ENCODE peak calls at places on chromosomes 1 and 21, in five cellular contexts. X is hepatocyte, W is sigmoid colon, O is tibial nerve, L is neural progenitor cell. F is an unnamed sample. For H3K4me1, the result is how much of the 10 kb centered on the place peaks cover.

GRCh38 chr1:52552236-52552504 is 722 bp downstream of the TUT4 start:
- DNase-seq in X (peak), W (peak), O (peak), L (peak), F (peak)

GRCh38 chr1:170619167-170620030 is 44.5 kb upstream of the PRRX1 start:
- DNase-seq in X (no peak), W (no peak), O (peak), L (no peak), F (no peak)

GRCh38 chr1:33032126-33032869 is 4.4 kb downstream of the AK2 start:
- DNase-seq in X (no peak), W (no peak), O (no peak), L (no peak), F (no peak)

GRCh38 chr1:40786171-40786994 is 2.8 kb downstream of the KCNQ4 start:
- DNase-seq in X (no peak), W (no peak), O (no peak), L (no peak), F (no peak)

GRCh38 chr21:33334191-33334590 is 9.4 kb downstream of the IFNAR1 start:
- DNase-seq in X (no peak), W (no peak), O (no peak), L (no peak), F (no peak)

GRCh38 chr1:229070168-229070567 is 200.7 kb upstream of the RAB4A start:
- DNase-seq in X (peak), W (peak), O (peak), L (no peak), F (peak)

GRCh38 chr1:109764561-109765482 is 1.1 kb upstream of the EPS8L3 start:
- DNase-seq in X (no peak), W (peak), O (no peak), L (no peak), F (no peak)

GRCh38 chr21:21688877-21689276 is 690.7 kb downstream of the NCAM2 start:
- DNase-seq in X (peak), W (no peak), O (no peak), L (peak), F (peak)

GRCh38 chr1:168626326-168626725 is 49.9 kb downstream of the XCL1 start:
- DNase-seq in X (no peak), W (no peak), O (no peak), L (no peak), F (no peak)

GRCh38 chr1:31412732-31413404 is at the start of gene SERINC2:
- DNase-seq in X (peak), W (no peak), O (no peak), L (peak), F (peak)

GRCh38 chr1:112092656-112093371 is 103.3 kb upstream of the KCND3 start:
- DNase-seq in X (no peak), W (no peak), O (no peak), L (no peak), F (no peak)

GRCh38 chr1:6859415-6860343 is 74.4 kb downstream of the CAMTA1 start:
- DNase-seq in X (peak), W (no peak), O (peak), L (no peak), F (no peak)

GRCh38 chr1:150981177-150981804 is 801 bp upstream of the ANXA9 start:
- DNase-seq in X (peak), W (no peak), O (no peak), L (peak), F (peak)

GRCh38 chr1:2612591-2613365 is 20.0 kb downstream of the MMEL1 start:
- DNase-seq in X (no peak), W (no peak), O (no peak), L (no peak), F (no peak)

GRCh38 chr1:185585770-185586169 is 148.4 kb upstream of the HMCN1 start:
- DNase-seq in X (peak), W (no peak), O (no peak), L (no peak), F (no peak)

GRCh38 chr1:39418223-39418622 is 73.2 kb upstream of the BMP8A start:
- DNase-seq in X (no peak), W (no peak), O (no peak), L (no peak), F (no peak)
- TF ChIP-seq CTCF in X (no peak), W (no peak), O (no peak), L (no peak), F (no peak)

DNA sequence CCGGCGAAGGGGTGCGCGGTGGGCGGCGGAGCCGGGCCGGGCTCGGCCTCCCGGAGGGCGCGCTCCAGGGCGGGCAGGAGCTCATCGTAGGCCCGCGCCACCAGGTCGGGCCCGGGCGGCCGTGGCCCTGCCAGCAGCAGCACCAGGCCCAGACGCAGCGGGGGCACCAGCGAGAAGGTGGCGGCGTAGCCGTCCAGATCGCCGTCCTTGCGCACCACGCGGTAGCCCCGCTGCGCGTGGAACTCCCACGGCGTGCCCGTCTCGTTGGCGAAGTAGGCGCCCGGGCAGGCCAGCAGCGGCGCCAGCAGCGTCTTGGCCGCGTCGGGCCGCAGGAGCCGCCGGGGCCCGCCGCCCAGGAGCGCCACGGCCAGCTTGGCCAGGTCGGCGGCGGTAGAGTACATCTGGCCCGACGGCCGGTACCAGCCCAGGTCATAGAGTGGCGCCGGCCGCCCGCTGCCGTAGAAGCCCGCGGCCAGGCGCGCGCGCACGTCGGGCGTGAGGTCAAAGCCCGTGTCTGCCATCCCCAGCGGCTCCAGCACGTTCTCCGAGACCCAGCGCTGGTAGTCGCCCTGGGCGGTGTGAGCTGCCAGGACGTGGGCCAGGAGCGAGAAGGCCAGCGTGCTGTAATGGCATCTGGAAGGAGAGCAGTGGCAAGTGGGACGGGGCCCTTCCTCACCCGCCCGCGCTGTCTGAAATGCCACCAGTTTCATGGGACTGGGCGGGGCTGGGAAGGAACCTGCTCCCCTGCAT is 19.1 kb downstream of the LACTBL1 start:
- DNase-seq in X (no peak), W (no peak), O (no peak), L (no peak), F (no peak)
- H3K4me3 ChIP-seq in X (no peak), W (peak), O (no peak), L (no peak), F (no peak)

DNA sequence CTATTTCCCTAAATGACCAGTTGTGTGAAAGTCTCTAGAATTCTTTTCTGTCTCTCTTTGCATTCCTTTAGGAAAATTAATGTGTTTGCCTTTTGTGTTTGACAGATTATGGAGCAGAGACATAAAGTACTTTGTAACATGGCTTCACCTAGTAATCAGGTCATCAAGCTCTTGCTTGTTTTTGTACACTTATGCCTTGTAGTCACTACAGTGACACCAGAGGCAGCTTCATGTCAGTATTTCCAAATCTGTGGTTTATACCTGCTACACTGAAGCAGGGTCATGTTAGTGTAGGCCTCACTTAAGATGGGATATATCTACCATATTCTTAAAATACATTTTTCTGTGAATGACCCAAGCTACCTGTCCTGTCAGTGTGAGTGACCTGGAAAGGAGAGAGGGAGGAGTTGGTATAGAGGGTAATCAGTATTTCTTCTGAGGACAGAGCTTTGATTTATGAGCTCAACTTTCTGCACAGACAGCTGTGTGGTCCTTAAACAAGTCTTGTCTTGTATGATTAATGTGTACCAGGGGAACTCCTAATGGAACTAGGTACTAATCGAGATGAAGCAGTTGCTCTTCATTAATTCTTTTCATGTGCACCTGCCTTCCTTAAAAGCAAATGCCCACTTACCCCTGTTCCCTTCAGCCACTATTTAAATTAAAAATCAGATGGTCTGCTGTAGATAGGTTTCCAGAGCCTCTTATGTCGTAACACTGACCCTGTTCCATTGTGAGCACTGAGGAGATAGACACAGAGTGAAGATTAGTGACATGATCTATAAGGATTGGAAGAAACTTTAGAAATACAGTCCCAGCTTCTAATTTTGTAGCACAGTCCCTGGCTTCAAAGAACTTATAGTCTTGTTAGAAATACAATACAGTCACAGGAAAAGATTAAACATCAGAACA is 45.7 kb downstream of the MACO1 start:
- DNase-seq in X (no peak), W (no peak), O (no peak), L (no peak), F (no peak)
- H3K4me1 ChIP-seq in X (under half), W (under half), O (under half), L (under half), F (under half)

GRCh38 chr1:91792393-91793032 is 93.4 kb downstream of the TGFBR3 start:
- DNase-seq in X (no peak), W (no peak), O (no peak), L (peak), F (no peak)

GRCh38 chr1:91790296-91790851 is 95.6 kb downstream of the TGFBR3 start:
- DNase-seq in X (no peak), W (no peak), O (no peak), L (no peak), F (no peak)

GRCh38 chr1:91791691-91792392 is 94.1 kb downstream of the TGFBR3 start:
- DNase-seq in X (no peak), W (no peak), O (no peak), L (no peak), F (no peak)

GRCh38 chr1:91789273-91789997 is 96.5 kb downstream of the TGFBR3 start:
- DNase-seq in X (no peak), W (no peak), O (no peak), L (no peak), F (no peak)

DNA sequence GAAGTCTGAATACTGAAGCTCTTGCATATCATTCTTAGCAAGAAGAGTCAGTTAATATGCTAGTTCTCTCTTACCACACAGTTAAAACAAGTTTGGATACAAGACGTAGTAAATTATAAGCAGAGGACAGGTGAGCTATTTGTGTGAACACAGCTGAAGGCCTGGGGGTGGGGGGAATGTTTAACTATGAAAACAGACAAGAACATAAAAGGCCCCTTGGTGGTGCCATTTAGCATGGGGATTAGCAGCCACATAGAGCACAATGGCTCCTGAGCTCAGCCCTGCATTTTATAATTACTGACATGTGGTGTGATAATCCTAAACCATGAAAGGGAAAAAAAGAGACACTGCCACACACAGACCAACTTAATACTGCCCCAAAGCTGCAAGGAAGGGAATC is 94.8 kb downstream of the TGFBR3 start:
- DNase-seq in X (peak), W (no peak), O (no peak), L (peak), F (no peak)
- TF ChIP-seq CTCF in X (no peak), W (no peak), O (no peak), L (peak), F (no peak)

GRCh38 chr1:16011936-16012589 is 5.8 kb downstream of the HSPB7 start:
- DNase-seq in X (no peak), W (no peak), O (no peak), L (no peak), F (no peak)
- H3K4me3 ChIP-seq in X (no peak), W (no peak), O (no peak), L (no peak), F (no peak)

DNA sequence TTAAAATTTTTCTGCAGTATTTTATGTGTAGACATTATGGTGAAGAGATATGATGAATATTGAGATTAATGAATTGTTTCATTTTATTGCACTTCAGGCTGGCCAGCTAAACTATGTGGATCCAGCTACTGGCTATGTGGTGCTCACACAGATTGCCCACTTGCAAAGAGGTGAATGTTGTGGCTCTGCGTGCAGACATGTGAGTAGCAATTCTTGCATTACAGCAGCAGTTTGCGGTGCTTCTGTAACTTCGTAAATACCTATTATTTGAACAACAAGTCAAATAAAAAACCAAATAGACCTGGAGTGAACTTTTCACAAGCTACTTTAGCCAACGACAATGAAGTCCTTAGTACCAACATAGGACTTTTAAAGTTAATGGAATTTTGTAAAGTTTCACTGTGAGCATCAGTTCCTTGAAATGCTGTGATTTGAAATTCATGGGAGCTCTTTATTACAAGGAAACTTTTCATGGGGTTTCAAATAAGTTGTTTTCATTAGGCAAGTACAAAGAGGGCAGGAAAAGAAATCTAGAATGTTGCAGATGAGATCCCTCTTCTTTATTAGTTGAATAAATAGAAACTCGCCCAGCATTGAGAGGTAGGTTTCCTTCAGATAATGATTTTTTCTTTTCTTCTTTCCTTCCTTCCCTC is 3.4 kb downstream of the C1orf53 start:
- DNase-seq in X (no peak), W (no peak), O (no peak), L (no peak), F (no peak)
- H3K4me1 ChIP-seq in X (under half), W (under half), O (under half), L (under half), F (under half)

DNA sequence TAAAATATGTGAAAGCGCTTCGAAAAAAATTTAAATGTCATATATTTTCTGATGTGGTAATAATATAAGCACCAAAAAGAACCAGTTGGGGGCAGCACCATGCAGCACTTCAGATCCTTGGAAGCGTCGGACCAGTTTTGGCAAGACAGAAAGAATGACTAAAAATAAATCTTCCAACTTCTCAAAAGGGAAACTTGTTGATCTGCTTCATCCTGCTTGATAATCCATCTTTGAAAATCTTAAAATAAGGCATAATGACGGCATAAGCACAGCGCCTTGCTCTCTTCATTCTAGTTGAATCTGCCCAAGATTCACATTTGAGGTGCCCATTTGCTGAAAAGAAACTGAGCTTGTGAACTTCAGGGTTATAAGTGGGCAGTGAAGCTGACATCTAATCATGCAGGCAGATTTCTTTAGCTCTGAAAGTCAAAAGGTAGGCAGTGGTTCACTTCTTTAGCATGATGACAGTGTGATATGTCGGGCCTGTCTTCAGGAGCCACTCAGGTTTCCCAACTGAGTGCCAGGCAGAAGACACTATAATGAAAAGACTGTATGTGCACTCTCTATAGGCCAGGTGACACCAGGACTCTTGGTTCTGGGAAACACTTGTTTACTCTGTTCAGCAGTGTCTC is 19.8 kb upstream of the MUTYH start:
- DNase-seq in X (peak), W (peak), O (peak), L (peak), F (peak)
- TF ChIP-seq CTCF in X (peak), W (peak), O (peak), L (peak), F (peak)

F was measured in thyroid gland.